ENCODE peak calls at places on chromosome 5, in ten cellular contexts. H, E, O, L, W, T, B, K, A and P are unnamed samples.

GRCh38 chr5:116858705-116859333 is 284.2 kb upstream of the SEMA6A start:
- DNase-seq in W (no peak), B (no peak), O (no peak), A (no peak), T (no peak), L (no peak), H (no peak), K (no peak), E (no peak), P (no peak)

GRCh38 chr5:173868096-173868879 is 19.9 kb upstream of the CPEB4 start:
- DNase-seq in T (no peak), B (no peak), L (no peak), E (no peak), H (no peak), W (peak; percentile 46), K (no peak), O (no peak), A (no peak), P (no peak)

GRCh38 chr5:16855475-16855874 is 80.6 kb downstream of the MYO10 start:
- DNase-seq in L (no peak), A (no peak), K (no peak), T (no peak), W (no peak), B (peak; percentile 83), H (no peak), O (no peak), E (no peak), P (no peak)

GRCh38 chr5:137563301-137563645 is 64.1 kb upstream of the SPOCK1 start:
- DNase-seq in B (no peak), A (peak; percentile 31), L (no peak), T (no peak), K (no peak), H (no peak), E (no peak), W (no peak), O (no peak), P (no peak)

GRCh38 chr5:162512935-162513575 is 445.5 kb downstream of the GABRG2 start:
- DNase-seq in E (no peak), L (no peak), H (no peak), T (no peak), K (no peak), O (no peak), B (no peak), W (no peak), A (no peak), P (no peak)

GRCh38 chr5:150508021-150508640 is at the start of gene NDST1:
- DNase-seq in A (no peak), E (no peak), L (no peak), B (no peak), H (no peak), O (no peak), W (no peak), K (no peak), T (no peak), P (no peak)

GRCh38 chr5:15992918-15993317 is 186.7 kb downstream of the MARCHF11 start:
- DNase-seq in K (peak; percentile 27), B (peak; percentile 82), T (no peak), L (no peak), W (no peak), E (no peak), H (no peak), O (no peak), A (no peak), P (no peak)

GRCh38 chr5:68345166-68345565 is 129.6 kb downstream of the PIK3R1 start:
- DNase-seq in K (no peak), E (no peak), O (no peak), L (no peak), A (no peak), T (no peak), W (no peak), H (no peak), B (no peak), P (no peak)

DNA sequence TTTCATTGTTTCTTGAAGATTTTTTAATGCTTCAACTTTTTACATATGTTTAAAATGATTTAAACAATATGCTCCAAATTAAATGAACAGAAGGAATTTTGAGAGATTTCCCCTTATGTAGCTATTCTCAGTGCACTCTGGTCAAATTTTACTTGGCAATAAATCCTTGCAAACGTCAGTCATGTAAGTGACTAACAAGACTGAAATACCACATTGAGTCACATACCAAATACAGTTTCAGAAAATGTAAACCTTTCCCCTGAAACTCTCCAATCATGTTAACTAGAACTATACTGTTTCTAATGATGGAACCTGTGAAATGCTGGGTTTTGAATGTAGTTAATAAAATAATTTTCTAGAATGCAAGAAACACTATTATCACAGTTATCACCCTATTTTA is 29.6 kb downstream of the SAR1B start:
- DNase-seq in W (no peak), O (no peak), K (no peak), E (no peak), T (no peak), H (no peak), B (no peak), A (no peak), L (no peak), P (no peak)
- H3K4me3 ChIP-seq in W (no peak overlapping the region), O (no peak overlapping the region), K (no peak overlapping the region), E (no peak overlapping the region), T (no peak overlapping the region), H (no peak overlapping the region), B (no peak overlapping the region), A (no peak overlapping the region), L (no peak overlapping the region), P (no peak overlapping the region)

GRCh38 chr5:60996368-60996767 is 51.4 kb downstream of the NDUFAF2 start:
- DNase-seq in L (no peak), W (no peak), B (no peak), E (no peak), K (no peak), A (no peak), T (no peak), O (no peak), H (no peak), P (no peak)

GRCh38 chr5:60993425-60993824 is 48.4 kb downstream of the NDUFAF2 start:
- DNase-seq in O (no peak), W (no peak), K (peak; percentile 10), E (no peak), B (no peak), T (no peak), L (no peak), H (no peak), A (no peak), P (no peak)

GRCh38 chr5:60989790-60990189 is 44.8 kb downstream of the NDUFAF2 start:
- DNase-seq in T (no peak), K (no peak), O (no peak), E (no peak), H (no peak), B (no peak), A (no peak), L (no peak), W (no peak), P (no peak)

GRCh38 chr5:60993875-60994571 is 49.0 kb downstream of the NDUFAF2 start:
- DNase-seq in L (no peak), W (no peak), E (no peak), B (no peak), K (no peak), A (no peak), H (no peak), T (peak; percentile 62), O (no peak), P (no peak)

DNA sequence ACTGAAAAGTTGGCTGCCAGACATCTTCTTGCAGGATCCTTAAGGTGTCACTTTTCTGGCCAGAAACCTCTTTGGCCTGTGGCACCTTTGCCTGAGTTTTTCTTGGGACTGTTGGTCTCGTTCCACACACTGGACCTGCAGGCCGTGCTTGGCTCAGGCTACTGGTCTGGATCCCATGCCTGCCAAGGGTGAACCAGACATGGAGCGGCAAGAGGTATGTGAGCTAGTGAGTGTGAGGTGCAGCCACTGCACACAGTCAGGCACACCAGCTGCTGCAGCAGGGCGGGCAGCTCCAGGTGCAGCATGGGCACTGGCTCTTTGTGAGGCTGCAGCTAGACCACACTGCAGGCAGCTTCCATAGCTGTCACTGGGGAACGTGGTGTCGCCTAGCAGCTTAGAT is 47.9 kb downstream of the NDUFAF2 start:
- DNase-seq in H (no peak), T (peak; percentile 68), K (no peak), E (no peak), O (no peak), A (no peak), B (no peak), L (no peak), W (no peak), P (no peak)
- H3K4me3 ChIP-seq in H (no peak overlapping the region), T (no peak overlapping the region), K (no peak overlapping the region), E (no peak overlapping the region), O (no peak overlapping the region), A (no peak overlapping the region), B (no peak overlapping the region), L (no peak overlapping the region), W (peak overlapping the region; percentile 47), P (no peak overlapping the region)

GRCh38 chr5:14174235-14174636 is 31.1 kb downstream of the TRIO start:
- DNase-seq in E (peak; percentile 51), K (no peak), H (no peak), B (peak; percentile 57), T (no peak), L (no peak), W (peak; percentile 69), A (no peak), O (no peak), P (no peak)

GRCh38 chr5:14172149-14172795 is 29.1 kb downstream of the TRIO start:
- DNase-seq in W (no peak), A (no peak), H (no peak), T (no peak), E (no peak), K (no peak), O (no peak), L (no peak), B (no peak), P (no peak)

GRCh38 chr5:14173419-14174234 is 30.5 kb downstream of the TRIO start:
- DNase-seq in E (no peak), K (no peak), O (no peak), A (no peak), L (no peak), H (no peak), T (no peak), B (peak; percentile 49), W (peak; percentile 64), P (no peak)

GRCh38 chr5:14171091-14171490 is 27.9 kb downstream of the TRIO start:
- DNase-seq in B (no peak), L (no peak), W (no peak), E (no peak), H (no peak), O (no peak), A (no peak), T (no peak), K (no peak), P (no peak)

DNA sequence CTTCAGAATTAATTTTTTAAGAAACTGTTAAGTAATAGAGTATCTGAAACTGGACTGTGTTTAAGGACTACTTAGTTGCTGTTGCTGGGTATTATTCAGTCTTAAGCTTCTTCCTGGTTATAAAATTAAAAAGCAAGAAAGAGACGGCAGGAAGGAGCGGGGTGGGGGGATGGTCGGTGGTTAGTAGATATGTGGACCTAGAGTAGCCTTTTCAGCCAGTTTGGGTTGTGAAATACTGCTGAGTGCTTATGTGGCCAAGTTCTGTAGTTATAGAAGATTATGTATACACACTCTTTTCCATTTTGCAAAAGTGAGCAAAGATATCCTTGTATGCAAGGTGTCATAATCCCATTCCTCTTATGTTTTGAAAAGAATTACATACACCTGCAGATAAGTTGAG is 28.5 kb downstream of the TRIO start:
- DNase-seq in L (no peak), O (no peak), H (no peak), A (no peak), B (no peak), K (no peak), E (no peak), W (no peak), T (no peak), P (no peak)
- H3K4me3 ChIP-seq in L (no peak overlapping the region), O (no peak overlapping the region), H (no peak overlapping the region), A (no peak overlapping the region), B (no peak overlapping the region), K (no peak overlapping the region), E (no peak overlapping the region), W (no peak overlapping the region), T (no peak overlapping the region), P (no peak overlapping the region)

DNA sequence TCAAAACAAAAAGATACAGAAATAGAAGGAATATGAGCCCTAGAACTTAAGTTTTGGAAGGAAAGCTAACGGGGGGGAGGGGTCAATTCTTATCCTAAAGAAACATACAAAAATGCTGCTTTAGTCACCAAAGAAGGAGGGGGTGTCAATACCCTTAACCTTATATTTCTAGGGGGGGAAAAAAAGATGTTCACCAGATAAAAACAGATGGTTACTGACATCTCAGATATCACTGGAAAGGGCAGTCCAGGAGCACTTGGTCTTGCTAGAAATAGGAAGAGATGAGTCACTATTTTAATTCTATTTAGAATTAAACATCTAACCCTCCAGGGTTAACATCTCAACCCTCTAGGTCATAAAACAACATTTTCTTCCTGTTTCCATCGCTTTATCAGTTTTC is 1.7 kb downstream of the DIAPH1 start:
- DNase-seq in K (no peak), H (no peak), A (no peak), O (no peak), L (no peak), B (no peak), W (no peak), T (no peak), E (no peak), P (no peak)
- H3K4me3 ChIP-seq in K (peak overlapping the region; percentile 99), H (peak overlapping the region; percentile 77), A (peak overlapping the region; percentile 93), O (peak overlapping the region; percentile 87), L (peak overlapping the region; percentile 88), B (no peak overlapping the region), W (no peak overlapping the region), T (peak overlapping the region; percentile 73), E (no peak overlapping the region), P (no peak overlapping the region)